ENCODE peak calls at places on chromosome 18, in nine cellular contexts. P is stomach, C is spleen, U is H1, Y is HCT116, X is GM23338, L is breast epithelium, K is upper lobe of left lung, B is transverse colon. T is an unnamed sample.

GRCh38 chr18:22816266-22817176 is 116.6 kb upstream of the RBBP8 start:
- DNase-seq in P (no peak), C (no peak), U (no peak), Y (no peak), X (no peak), L (no peak), K (no peak), B (peak; percentile 68), T (no peak)

GRCh38 chr18:22796069-22796468 is 137.1 kb upstream of the RBBP8 start:
- DNase-seq in P (no peak), C (no peak), U (no peak), Y (no peak), X (no peak), L (no peak), K (no peak), B (no peak), T (no peak)

GRCh38 chr18:78875268-78875997 is 104.2 kb upstream of the SALL3 start:
- DNase-seq in P (no peak), C (no peak), U (peak; percentile 73), Y (peak; percentile 19), X (peak; percentile 81), L (no peak), K (no peak), B (peak; percentile 25), T (peak; percentile 76)

GRCh38 chr18:58929206-58929605 is 64.5 kb downstream of the ZNF532 start:
- DNase-seq in P (no peak), C (no peak), U (no peak), Y (no peak), X (no peak), L (no peak), K (no peak), B (no peak), T (no peak)

GRCh38 chr18:22505136-22505535 is 87.4 kb upstream of the CTAGE1 start:
- DNase-seq in P (no peak), C (no peak), U (no peak), Y (no peak), X (no peak), L (no peak), K (no peak), B (no peak), T (no peak)

GRCh38 chr18:46422552-46423055 is 234.4 kb downstream of the LOXHD1 start:
- DNase-seq in P (no peak), C (no peak), U (no peak), Y (no peak), X (no peak), L (no peak), K (no peak), B (no peak), T (no peak)

GRCh38 chr18:10543277-10543676 is 17.4 kb downstream of the NAPG start:
- DNase-seq in P (no peak), C (no peak), U (no peak), Y (no peak), X (no peak), L (no peak), K (no peak), B (no peak), T (no peak)

GRCh38 chr18:47035156-47035671 is at the start of gene ELOA2:
- DNase-seq in P (no peak), C (peak; percentile 67), U (no peak), Y (no peak), X (no peak), L (no peak), K (no peak), B (no peak), T (no peak)

GRCh38 chr18:48860276-48861180 is 90.2 kb downstream of the SMAD7 start:
- DNase-seq in P (no peak), C (peak; percentile 45), U (peak; percentile 82), Y (no peak), X (peak; percentile 54), L (no peak), K (no peak), B (no peak), T (no peak)

GRCh38 chr18:23243178-23243577 is 107.9 kb downstream of the CABLES1 start:
- DNase-seq in P (no peak), C (no peak), U (no peak), Y (no peak), X (peak; percentile 54), L (no peak), K (peak; percentile 75), B (no peak), T (no peak)

GRCh38 chr18:54423831-54424230 is 66.1 kb downstream of the C18orf54 start:
- DNase-seq in P (no peak), C (no peak), U (no peak), Y (no peak), X (no peak), L (no peak), K (no peak), B (no peak), T (no peak)

GRCh38 chr18:67385455-67385854 is 131.1 kb downstream of the DSEL start:
- DNase-seq in P (no peak), C (no peak), U (no peak), Y (no peak), X (no peak), L (no peak), K (no peak), B (no peak), T (no peak)

GRCh38 chr18:21439453-21439852 is 161.1 kb downstream of the ESCO1 start:
- DNase-seq in P (no peak), C (no peak), U (no peak), Y (no peak), X (no peak), L (no peak), K (peak; percentile 34), B (no peak), T (no peak)

GRCh38 chr18:37261246-37261927 is 304.2 kb downstream of the CELF4 start:
- DNase-seq in P (no peak), C (peak; percentile 51), U (no peak), Y (no peak), X (no peak), L (no peak), K (no peak), B (no peak), T (no peak)

GRCh38 chr18:49048361-49048760 is 97.6 kb upstream of the SMAD7 start:
- DNase-seq in P (no peak), C (no peak), U (no peak), Y (no peak), X (no peak), L (no peak), K (no peak), B (no peak), T (no peak)

GRCh38 chr18:59910967-59911366 is 11.2 kb downstream of the PMAIP1 start:
- DNase-seq in P (no peak), C (no peak), U (no peak), Y (no peak), X (no peak), L (no peak), K (no peak), B (no peak), T (no peak)

GRCh38 chr18:43606800-43607199 is 329.5 kb upstream of the SYT4 start:
- DNase-seq in P (no peak), C (no peak), U (no peak), Y (no peak), X (no peak), L (no peak), K (no peak), B (no peak), T (no peak)

GRCh38 chr18:45049548-45050307 is 369.0 kb downstream of the SETBP1 start:
- DNase-seq in P (no peak), C (no peak), U (no peak), Y (no peak), X (no peak), L (no peak), K (no peak), B (no peak), T (no peak)

GRCh38 chr18:8561123-8561905 is 47.9 kb upstream of the RAB12 start:
- DNase-seq in P (no peak), C (no peak), U (no peak), Y (no peak), X (no peak), L (no peak), K (no peak), B (no peak), T (no peak)

GRCh38 chr18:65429601-65430000 is 321.2 kb upstream of the CDH7 start:
- DNase-seq in P (no peak), C (no peak), U (no peak), Y (no peak), X (no peak), L (no peak), K (no peak), B (no peak), T (no peak)

GRCh38 chr18:13672657-13673056 is 53.7 kb downstream of the FAM210A start:
- DNase-seq in P (no peak), C (no peak), U (no peak), Y (no peak), X (no peak), L (no peak), K (no peak), B (no peak), T (no peak)

GRCh38 chr18:50374170-50374752 is 585 bp upstream of the SKA1 start:
- DNase-seq in P (no peak), C (no peak), U (no peak), Y (no peak), X (no peak), L (no peak), K (no peak), B (no peak), T (no peak)

GRCh38 chr18:76213996-76214395 is 281.0 kb downstream of the ZNF516 start:
- DNase-seq in P (no peak), C (no peak), U (no peak), Y (no peak), X (no peak), L (no peak), K (no peak), B (no peak), T (no peak)
- TF ChIP-seq POLR2AphosphoS5 in P (no peak), C (no peak), U (no peak), Y (no peak), X (no peak), L (no peak), K (no peak), B (no peak), T (no peak)

GRCh38 chr18:62959481-62959880 is 244.1 kb downstream of the PHLPP1 start:
- DNase-seq in P (no peak), C (no peak), U (no peak), Y (no peak), X (no peak), L (no peak), K (no peak), B (no peak), T (no peak)
- TF ChIP-seq CTCF in P (no peak), C (no peak), U (no peak), Y (no peak), X (no peak), L (no peak), K (no peak), B (no peak), T (no peak)

GRCh38 chr18:70293166-70293565 is 4.3 kb downstream of the SOCS6 start:
- DNase-seq in P (no peak), C (no peak), U (no peak), Y (no peak), X (no peak), L (no peak), K (no peak), B (peak; percentile 51), T (no peak)
- H3K27ac ChIP-seq in P (no peak overlapping the region), C (no peak overlapping the region), U (no peak overlapping the region), Y (peak overlapping the region; percentile 99), X (no peak overlapping the region), L (no peak overlapping the region), K (no peak overlapping the region), B (peak overlapping the region; percentile 92), T (no peak overlapping the region)

DNA sequence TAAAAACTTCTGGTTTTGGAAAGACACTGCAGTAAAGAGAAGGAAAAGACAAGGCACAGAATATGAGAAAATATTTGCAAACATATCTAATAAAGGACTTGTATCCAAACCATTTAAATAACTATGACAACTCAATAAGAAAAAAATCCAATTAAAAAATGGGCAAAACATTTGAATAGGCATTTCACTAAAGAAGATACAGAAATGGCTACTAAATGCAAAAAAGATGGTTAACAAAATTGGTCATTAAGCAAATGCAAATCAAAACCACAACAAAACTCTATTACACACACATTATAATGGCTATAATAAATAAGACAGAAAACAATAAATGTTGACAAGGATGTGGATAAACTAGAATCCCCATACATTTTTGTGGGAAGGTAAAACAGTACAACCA is 14.5 kb downstream of the MYOM1 start:
- DNase-seq in P (no peak), C (no peak), U (no peak), Y (no peak), X (no peak), L (no peak), K (no peak), B (no peak), T (no peak)
- TF ChIP-seq POLR2AphosphoS5 in P (no peak), C (no peak), U (no peak), Y (no peak), X (no peak), L (no peak), K (no peak), B (no peak), T (no peak)

T was measured in HL-60.